ENCODE peak calls at places on chromosomes 4 and X, in nine cellular contexts. X, F, A, R, P, J, G, W and S are unnamed samples.

GRCh38 chrX:2965965-2966364 is 36.8 kb upstream of the ARSD start:
- DNase-seq in X (no peak), F (no peak), A (no peak), R (no peak), P (no peak), J (no peak), G (no peak), W (no peak), S (no peak)

GRCh38 chr4:41438564-41438963 is 99.4 kb upstream of the LIMCH1 start:
- DNase-seq in X (no peak), F (no peak), A (no peak), R (no peak), P (no peak), J (no peak), G (no peak), W (no peak), S (no peak)

GRCh38 chr4:79682161-79682560 is 274.1 kb upstream of the GK2 start:
- DNase-seq in X (no peak), F (no peak), A (no peak), R (no peak), P (no peak), J (no peak), G (no peak), W (no peak), S (peak)

GRCh38 chr4:53015681-53016080 is 153.6 kb downstream of the RASL11B start:
- DNase-seq in X (peak), F (no peak), A (no peak), R (no peak), P (no peak), J (peak), G (peak), W (no peak), S (peak)

GRCh38 chrX:137354851-137355250 is 211.1 kb upstream of the ZIC3 start:
- DNase-seq in X (no peak), F (no peak), A (no peak), R (peak), P (no peak), J (no peak), G (no peak), W (peak), S (no peak)

GRCh38 chr4:147696866-147697265 is 12.9 kb upstream of the PRMT9 start:
- DNase-seq in X (no peak), F (no peak), A (no peak), R (no peak), P (no peak), J (no peak), G (no peak), W (no peak), S (no peak)

GRCh38 chr4:748461-748860 is 42.8 kb downstream of the PCGF3 start:
- DNase-seq in X (no peak), F (no peak), A (no peak), R (no peak), P (no peak), J (no peak), G (no peak), W (no peak), S (no peak)

GRCh38 chrX:134782796-134783195 is 124.5 kb upstream of the PLAC1 start:
- DNase-seq in X (no peak), F (no peak), A (no peak), R (no peak), P (no peak), J (peak), G (no peak), W (no peak), S (peak)

GRCh38 chr4:82623284-82623683 is 61.5 kb upstream of the TMEM150C start:
- DNase-seq in X (no peak), F (no peak), A (no peak), R (no peak), P (no peak), J (peak), G (no peak), W (no peak), S (no peak)

GRCh38 chrX:104565791-104566687 is at the start of gene IL1RAPL2:
- DNase-seq in X (peak), F (no peak), A (no peak), R (peak), P (no peak), J (peak), G (no peak), W (no peak), S (no peak)

GRCh38 chr4:118765399-118765798 is 70.5 kb downstream of the SEC24D start:
- DNase-seq in X (no peak), F (no peak), A (no peak), R (no peak), P (no peak), J (peak), G (peak), W (no peak), S (peak)

GRCh38 chr4:158578476-158578875 is 56.8 kb downstream of the RXFP1 start:
- DNase-seq in X (peak), F (no peak), A (no peak), R (no peak), P (no peak), J (peak), G (peak), W (no peak), S (peak)